ENCODE peak calls at places on chromosomes 6 and 20, in seven cellular contexts. One of them, this sample, is unnamed.

GRCh38 chr6:37021356-37022129 is 16.1 kb downstream of the FGD2 start:
- DNase-seq in sigmoid colon: no peak
- DNase-seq in stomach: no peak
- DNase-seq in A549: peak; percentile 60
- DNase-seq in ovary: no peak
- DNase-seq in GM12878: no peak
- DNase-seq in tibial nerve: no peak
- DNase-seq in this sample: peak; percentile 23

GRCh38 chr6:134318396-134319281 is 727 bp upstream of the SGK1 start:
- DNase-seq in sigmoid colon: no peak
- DNase-seq in stomach: no peak
- DNase-seq in A549: no peak
- DNase-seq in ovary: peak; percentile 51
- DNase-seq in GM12878: no peak
- DNase-seq in tibial nerve: no peak
- DNase-seq in this sample: no peak

GRCh38 chr6:44001318-44001868 is 125.9 kb downstream of the MRPL14 start:
- DNase-seq in sigmoid colon: no peak
- DNase-seq in stomach: no peak
- DNase-seq in A549: peak; percentile 57
- DNase-seq in ovary: peak; percentile 12
- DNase-seq in GM12878: peak; percentile 72
- DNase-seq in tibial nerve: no peak
- DNase-seq in this sample: no peak

GRCh38 chr20:1005452-1006027 is 3.4 kb upstream of the RSPO4 start:
- DNase-seq in sigmoid colon: peak; percentile 24
- DNase-seq in stomach: no peak
- DNase-seq in A549: peak; percentile 66
- DNase-seq in ovary: no peak
- DNase-seq in GM12878: peak; percentile 2
- DNase-seq in tibial nerve: no peak
- DNase-seq in this sample: peak; percentile 43

GRCh38 chr20:3162080-3162611 is 2.5 kb upstream of the FASTKD5 start:
- DNase-seq in sigmoid colon: peak; percentile 62
- DNase-seq in stomach: peak; percentile 42
- DNase-seq in A549: no peak
- DNase-seq in ovary: no peak
- DNase-seq in GM12878: no peak
- DNase-seq in tibial nerve: no peak
- DNase-seq in this sample: no peak

GRCh38 chr6:97095466-97095865 is 170.9 kb downstream of the KLHL32 start:
- DNase-seq in sigmoid colon: no peak
- DNase-seq in stomach: no peak
- DNase-seq in A549: no peak
- DNase-seq in ovary: no peak
- DNase-seq in GM12878: no peak
- DNase-seq in tibial nerve: no peak
- DNase-seq in this sample: no peak

GRCh38 chr6:27742833-27743573 is 169.2 kb downstream of the OR2B2 start:
- DNase-seq in sigmoid colon: no peak
- DNase-seq in stomach: no peak
- DNase-seq in A549: no peak
- DNase-seq in ovary: no peak
- DNase-seq in GM12878: no peak
- DNase-seq in tibial nerve: no peak
- DNase-seq in this sample: no peak

GRCh38 chr20:62135573-62136266 is 7.5 kb downstream of the PSMA7 start:
- DNase-seq in sigmoid colon: no peak
- DNase-seq in stomach: no peak
- DNase-seq in A549: no peak
- DNase-seq in ovary: no peak
- DNase-seq in GM12878: no peak
- DNase-seq in tibial nerve: no peak
- DNase-seq in this sample: no peak

GRCh38 chr6:101722991-101723579 is 329.6 kb downstream of the GRIK2 start:
- DNase-seq in sigmoid colon: no peak
- DNase-seq in stomach: no peak
- DNase-seq in A549: peak; percentile 28
- DNase-seq in ovary: no peak
- DNase-seq in GM12878: no peak
- DNase-seq in tibial nerve: no peak
- DNase-seq in this sample: no peak

GRCh38 chr6:4066029-4066755 is 12.7 kb downstream of the FAM217A start:
- DNase-seq in sigmoid colon: no peak
- DNase-seq in stomach: no peak
- DNase-seq in A549: no peak
- DNase-seq in ovary: no peak
- DNase-seq in GM12878: no peak
- DNase-seq in tibial nerve: no peak
- DNase-seq in this sample: no peak

GRCh38 chr20:53786445-53787267 is 193.0 kb upstream of the ZNF217 start:
- DNase-seq in sigmoid colon: no peak
- DNase-seq in stomach: no peak
- DNase-seq in A549: peak; percentile 77
- DNase-seq in ovary: no peak
- DNase-seq in GM12878: no peak
- DNase-seq in tibial nerve: no peak
- DNase-seq in this sample: peak; percentile 20

GRCh38 chr20:52172392-52173047 is 19.1 kb downstream of the ZFP64 start:
- DNase-seq in sigmoid colon: no peak
- DNase-seq in stomach: no peak
- DNase-seq in A549: no peak
- DNase-seq in ovary: no peak
- DNase-seq in GM12878: no peak
- DNase-seq in tibial nerve: no peak
- DNase-seq in this sample: no peak

GRCh38 chr20:24762371-24762770 is 186.7 kb upstream of the CST7 start:
- DNase-seq in sigmoid colon: no peak
- DNase-seq in stomach: peak; percentile 1
- DNase-seq in A549: no peak
- DNase-seq in ovary: no peak
- DNase-seq in GM12878: no peak
- DNase-seq in tibial nerve: no peak
- DNase-seq in this sample: no peak

DNA sequence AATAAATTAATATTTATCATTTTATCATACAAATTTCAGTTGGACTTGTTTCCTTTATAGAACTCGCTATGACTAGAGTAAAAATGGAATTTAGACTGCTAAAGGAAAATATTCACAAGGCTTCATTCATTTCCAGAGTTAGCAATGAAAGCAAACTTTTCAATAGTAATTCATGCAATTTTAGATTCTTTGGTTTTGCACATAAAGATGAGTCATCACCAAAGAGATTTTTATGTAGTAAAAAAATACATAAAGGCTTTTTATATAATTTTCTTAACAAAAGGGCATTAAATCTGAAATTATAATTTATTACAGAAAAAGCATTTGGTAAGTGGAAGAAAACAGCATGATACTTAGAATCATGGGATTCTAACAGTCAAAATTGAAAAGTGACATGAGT is 37.2 kb upstream of the STXBP5 start:
- DNase-seq in sigmoid colon: no peak
- DNase-seq in stomach: no peak
- DNase-seq in A549: no peak
- DNase-seq in ovary: no peak
- DNase-seq in GM12878: no peak
- DNase-seq in tibial nerve: no peak
- DNase-seq in this sample: no peak
- TF ChIP-seq EP300 in sigmoid colon: no peak
- TF ChIP-seq EP300 in stomach: no peak
- TF ChIP-seq EP300 in A549: no peak
- TF ChIP-seq EP300 in ovary: no peak
- TF ChIP-seq EP300 in GM12878: no peak
- TF ChIP-seq EP300 in tibial nerve: no peak
- TF ChIP-seq EP300 in this sample: no peak

GRCh38 chr6:129732542-129732941 is 22.6 kb upstream of the ARHGAP18 start:
- DNase-seq in sigmoid colon: no peak
- DNase-seq in stomach: no peak
- DNase-seq in A549: no peak
- DNase-seq in ovary: no peak
- DNase-seq in GM12878: no peak
- DNase-seq in tibial nerve: no peak
- DNase-seq in this sample: no peak

GRCh38 chr6:129731396-129731795 is 21.4 kb upstream of the ARHGAP18 start:
- DNase-seq in sigmoid colon: no peak
- DNase-seq in stomach: no peak
- DNase-seq in A549: no peak
- DNase-seq in ovary: no peak
- DNase-seq in GM12878: no peak
- DNase-seq in tibial nerve: no peak
- DNase-seq in this sample: no peak

GRCh38 chr6:129733290-129733689 is 23.3 kb upstream of the ARHGAP18 start:
- DNase-seq in sigmoid colon: no peak
- DNase-seq in stomach: no peak
- DNase-seq in A549: no peak
- DNase-seq in ovary: no peak
- DNase-seq in GM12878: no peak
- DNase-seq in tibial nerve: no peak
- DNase-seq in this sample: no peak

GRCh38 chr6:129730477-129731165 is 20.6 kb upstream of the ARHGAP18 start:
- DNase-seq in sigmoid colon: no peak
- DNase-seq in stomach: no peak
- DNase-seq in A549: peak; percentile 50
- DNase-seq in ovary: no peak
- DNase-seq in GM12878: no peak
- DNase-seq in tibial nerve: no peak
- DNase-seq in this sample: no peak

DNA sequence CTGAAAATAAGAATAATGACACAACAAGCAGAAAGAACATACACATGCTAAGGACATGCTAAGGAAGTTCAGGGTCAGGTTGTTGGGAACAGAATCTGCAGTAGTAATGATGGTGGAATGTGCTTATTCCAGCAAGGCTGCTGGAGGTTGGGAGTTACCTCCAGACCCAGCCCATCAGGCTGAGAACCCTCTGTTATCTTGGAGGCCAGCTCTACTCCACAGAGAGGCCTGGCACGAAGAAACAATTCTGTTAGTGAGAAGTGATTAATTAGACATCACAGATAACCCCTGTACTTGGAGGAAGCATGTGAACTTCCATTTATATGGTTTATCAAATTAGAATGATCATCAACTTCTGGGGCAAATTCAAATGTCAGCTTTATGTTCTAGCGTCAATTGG is 22.1 kb upstream of the ARHGAP18 start:
- DNase-seq in sigmoid colon: no peak
- DNase-seq in stomach: no peak
- DNase-seq in A549: no peak
- DNase-seq in ovary: no peak
- DNase-seq in GM12878: no peak
- DNase-seq in tibial nerve: no peak
- DNase-seq in this sample: no peak
- TF ChIP-seq EP300 in sigmoid colon: no peak
- TF ChIP-seq EP300 in stomach: no peak
- TF ChIP-seq EP300 in A549: no peak
- TF ChIP-seq EP300 in ovary: no peak
- TF ChIP-seq EP300 in GM12878: no peak
- TF ChIP-seq EP300 in tibial nerve: no peak
- TF ChIP-seq EP300 in this sample: no peak

DNA sequence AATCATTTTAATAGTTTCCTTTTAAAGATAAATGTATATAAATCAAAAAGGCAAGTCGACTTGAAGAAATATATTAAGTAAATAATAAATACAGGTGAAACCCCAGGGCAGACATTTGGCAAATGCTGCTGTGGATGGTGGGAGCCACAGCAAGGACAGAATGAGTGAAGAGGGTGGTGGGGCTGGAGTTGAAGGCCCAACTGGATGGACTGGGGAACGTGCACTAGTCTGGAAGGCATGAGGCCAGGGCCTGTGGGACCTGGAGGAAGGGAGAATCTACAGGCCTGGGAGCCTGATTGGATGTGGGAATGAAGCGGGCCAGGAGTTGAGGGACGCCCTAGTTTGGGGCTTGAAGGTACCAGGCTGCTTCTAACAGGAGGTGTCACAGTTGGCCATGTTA is 30.6 kb upstream of the BLCAP start:
- DNase-seq in sigmoid colon: no peak
- DNase-seq in stomach: no peak
- DNase-seq in A549: no peak
- DNase-seq in ovary: no peak
- DNase-seq in GM12878: no peak
- DNase-seq in tibial nerve: no peak
- DNase-seq in this sample: no peak
- TF ChIP-seq EP300 in sigmoid colon: no peak
- TF ChIP-seq EP300 in stomach: no peak
- TF ChIP-seq EP300 in A549: no peak
- TF ChIP-seq EP300 in ovary: no peak
- TF ChIP-seq EP300 in GM12878: no peak
- TF ChIP-seq EP300 in tibial nerve: no peak
- TF ChIP-seq EP300 in this sample: no peak

GRCh38 chr20:49608752-49609670 is 41.1 kb upstream of the PTGIS start:
- DNase-seq in sigmoid colon: peak; percentile 82
- DNase-seq in stomach: peak; percentile 80
- DNase-seq in A549: peak; percentile 76
- DNase-seq in ovary: peak; percentile 75
- DNase-seq in GM12878: no peak
- DNase-seq in tibial nerve: no peak
- DNase-seq in this sample: peak; percentile 74

GRCh38 chr20:49612127-49612738 is 44.3 kb upstream of the PTGIS start:
- DNase-seq in sigmoid colon: peak; percentile 75
- DNase-seq in stomach: peak; percentile 67
- DNase-seq in A549: no peak
- DNase-seq in ovary: no peak
- DNase-seq in GM12878: no peak
- DNase-seq in tibial nerve: peak; percentile 63
- DNase-seq in this sample: peak; percentile 32

GRCh38 chr20:49614338-49615050 is 46.6 kb upstream of the PTGIS start:
- DNase-seq in sigmoid colon: no peak
- DNase-seq in stomach: no peak
- DNase-seq in A549: no peak
- DNase-seq in ovary: no peak
- DNase-seq in GM12878: no peak
- DNase-seq in tibial nerve: no peak
- DNase-seq in this sample: no peak

GRCh38 chr20:49607568-49607967 is 39.6 kb upstream of the PTGIS start:
- DNase-seq in sigmoid colon: no peak
- DNase-seq in stomach: no peak
- DNase-seq in A549: no peak
- DNase-seq in ovary: no peak
- DNase-seq in GM12878: no peak
- DNase-seq in tibial nerve: no peak
- DNase-seq in this sample: no peak

DNA sequence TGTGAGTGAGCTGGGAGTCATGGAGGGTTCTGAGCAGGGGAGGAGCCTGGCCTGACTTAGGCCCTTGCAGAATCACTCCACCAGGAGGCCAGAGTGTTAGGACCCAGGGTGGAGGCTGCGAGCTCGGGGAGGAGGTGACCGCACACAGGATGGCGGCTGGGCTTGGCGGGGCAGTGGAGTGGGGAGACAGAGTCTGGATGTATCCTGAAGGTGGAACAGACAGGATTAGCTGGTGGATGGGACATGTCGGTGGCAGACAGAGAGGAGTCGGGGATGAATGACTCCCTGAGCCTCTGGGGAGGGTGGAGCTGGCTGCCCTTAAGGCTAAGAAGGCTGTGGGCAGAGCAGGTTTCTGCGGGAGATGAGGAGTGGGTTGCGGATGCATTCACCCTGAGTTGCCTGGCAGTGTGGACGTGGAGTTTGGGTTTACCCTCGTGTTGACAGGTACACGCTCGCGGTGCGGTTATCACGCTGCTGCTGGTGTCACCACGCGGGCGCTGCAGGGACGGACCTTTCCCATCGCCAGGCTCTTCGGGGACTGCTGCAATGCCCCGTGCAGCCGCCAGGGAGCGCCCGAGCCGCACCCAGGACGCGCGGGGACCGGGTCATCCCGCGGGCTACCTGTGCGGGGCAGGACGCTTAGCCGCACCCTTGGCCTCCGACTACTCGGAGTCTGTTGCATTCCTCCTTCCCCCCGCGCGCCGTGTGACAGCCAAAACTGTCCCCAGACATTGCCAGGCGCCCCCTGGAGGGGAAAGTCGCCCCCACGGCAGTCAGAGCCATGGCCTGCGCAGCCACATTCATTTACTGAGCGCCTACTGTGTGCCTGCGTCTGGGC is 43.0 kb upstream of the PTGIS start:
- DNase-seq in sigmoid colon: peak; percentile 87
- DNase-seq in stomach: peak; percentile 86
- DNase-seq in A549: peak; percentile 92
- DNase-seq in ovary: peak; percentile 83
- DNase-seq in GM12878: no peak
- DNase-seq in tibial nerve: peak; percentile 54
- DNase-seq in this sample: peak; percentile 87
- TF ChIP-seq EP300 in sigmoid colon: no peak
- TF ChIP-seq EP300 in stomach: no peak
- TF ChIP-seq EP300 in A549: no peak
- TF ChIP-seq EP300 in ovary: no peak
- TF ChIP-seq EP300 in GM12878: no peak
- TF ChIP-seq EP300 in tibial nerve: no peak
- TF ChIP-seq EP300 in this sample: no peak

This sample was measured in transverse colon.